ENCODE peak calls at places on chromosomes 1 and 21, in four cellular contexts. One of them, this sample, is unnamed.

GRCh38 chr21:27047331-27048314 is 80.7 kb upstream of the ADAMTS5 start:
- DNase-seq in progenitor cell of endocrine pancreas: no peak
- DNase-seq in foreskin keratinocyte: peak; percentile 79
- DNase-seq in ovary: no peak
- DNase-seq in this sample: no peak

GRCh38 chr1:6130036-6130435 is 50.1 kb downstream of the CHD5 start:
- DNase-seq in progenitor cell of endocrine pancreas: no peak
- DNase-seq in ovary: no peak
- DNase-seq in foreskin keratinocyte: no peak
- DNase-seq in this sample: no peak

GRCh38 chr1:205444931-205445652 is 10.8 kb downstream of the BLACAT1 start:
- DNase-seq in foreskin keratinocyte: peak; percentile 50
- DNase-seq in ovary: peak; percentile 58
- DNase-seq in progenitor cell of endocrine pancreas: no peak
- DNase-seq in this sample: no peak

GRCh38 chr1:201309420-201309819 is 26.1 kb downstream of the PKP1 start:
- DNase-seq in progenitor cell of endocrine pancreas: no peak
- DNase-seq in foreskin keratinocyte: peak; percentile 89
- DNase-seq in ovary: no peak
- DNase-seq in this sample: peak; percentile 70

GRCh38 chr1:183898610-183899009 is 93.7 kb downstream of the RGL1 start:
- DNase-seq in foreskin keratinocyte: no peak
- DNase-seq in ovary: no peak
- DNase-seq in progenitor cell of endocrine pancreas: no peak
- DNase-seq in this sample: no peak

GRCh38 chr1:152537496-152537895 is 23.2 kb downstream of the CRCT1 start:
- DNase-seq in progenitor cell of endocrine pancreas: no peak
- DNase-seq in ovary: no peak
- DNase-seq in foreskin keratinocyte: no peak
- DNase-seq in this sample: no peak

GRCh38 chr1:85134583-85135455 is 66.0 kb downstream of the SYDE2 start:
- DNase-seq in foreskin keratinocyte: peak; percentile 70
- DNase-seq in progenitor cell of endocrine pancreas: no peak
- DNase-seq in ovary: no peak
- DNase-seq in this sample: no peak

GRCh38 chr1:165738794-165739193 is 29.9 kb downstream of the TMCO1 start:
- DNase-seq in ovary: no peak
- DNase-seq in foreskin keratinocyte: no peak
- DNase-seq in progenitor cell of endocrine pancreas: no peak
- DNase-seq in this sample: no peak

GRCh38 chr1:119871881-119872280 is 24.4 kb downstream of the ADAM30 start:
- DNase-seq in ovary: no peak
- DNase-seq in progenitor cell of endocrine pancreas: no peak
- DNase-seq in foreskin keratinocyte: no peak
- DNase-seq in this sample: no peak

GRCh38 chr1:205569411-205570172 is 62.2 kb downstream of the ELK4 start:
- DNase-seq in progenitor cell of endocrine pancreas: no peak
- DNase-seq in ovary: no peak
- DNase-seq in foreskin keratinocyte: no peak
- DNase-seq in this sample: peak; percentile 42

GRCh38 chr1:184953600-184954219 is 20.6 kb downstream of the NIBAN1 start:
- DNase-seq in foreskin keratinocyte: peak; percentile 99
- DNase-seq in ovary: no peak
- DNase-seq in progenitor cell of endocrine pancreas: no peak
- DNase-seq in this sample: no peak

GRCh38 chr1:107277022-107277421 is 136.2 kb downstream of the NTNG1 start:
- DNase-seq in progenitor cell of endocrine pancreas: peak; percentile 22
- DNase-seq in foreskin keratinocyte: no peak
- DNase-seq in ovary: no peak
- DNase-seq in this sample: peak; percentile 49

GRCh38 chr1:44423706-44424546 is 18.9 kb downstream of the RNF220 start:
- DNase-seq in ovary: no peak
- DNase-seq in progenitor cell of endocrine pancreas: no peak
- DNase-seq in foreskin keratinocyte: peak; percentile 74
- DNase-seq in this sample: no peak

GRCh38 chr1:114549137-114549536 is 32.3 kb downstream of the BCAS2 start:
- DNase-seq in ovary: no peak
- DNase-seq in progenitor cell of endocrine pancreas: no peak
- DNase-seq in foreskin keratinocyte: peak; percentile 20
- DNase-seq in this sample: no peak

GRCh38 chr1:174165471-174166137 is 6.3 kb downstream of the RABGAP1L start:
- DNase-seq in foreskin keratinocyte: no peak
- DNase-seq in progenitor cell of endocrine pancreas: no peak
- DNase-seq in ovary: peak; percentile 32
- DNase-seq in this sample: no peak

GRCh38 chr1:207619833-207620572 is 24.9 kb upstream of the CR1L start:
- DNase-seq in progenitor cell of endocrine pancreas: no peak
- DNase-seq in foreskin keratinocyte: peak; percentile 45
- DNase-seq in ovary: peak; percentile 10
- DNase-seq in this sample: peak; percentile 12

GRCh38 chr1:9589144-9589718 is 520 bp downstream of the TMEM201 start:
- DNase-seq in foreskin keratinocyte: no peak
- DNase-seq in ovary: peak; percentile 54
- DNase-seq in progenitor cell of endocrine pancreas: no peak
- DNase-seq in this sample: peak; percentile 48

GRCh38 chr1:68470388-68470970 is 20.7 kb upstream of the RPE65 start:
- DNase-seq in ovary: no peak
- DNase-seq in progenitor cell of endocrine pancreas: no peak
- DNase-seq in foreskin keratinocyte: no peak
- DNase-seq in this sample: no peak

GRCh38 chr1:86636898-86637297 is 67.5 kb upstream of the SH3GLB1 start:
- DNase-seq in foreskin keratinocyte: peak; percentile 95
- DNase-seq in progenitor cell of endocrine pancreas: no peak
- DNase-seq in ovary: no peak
- DNase-seq in this sample: no peak

GRCh38 chr1:80217377-80217986 is 1211.0 kb upstream of the ADGRL4 start:
- DNase-seq in ovary: no peak
- DNase-seq in foreskin keratinocyte: peak; percentile 76
- DNase-seq in progenitor cell of endocrine pancreas: no peak
- DNase-seq in this sample: peak; percentile 9
- TF ChIP-seq CTCF in ovary: peak; percentile 21
- TF ChIP-seq CTCF in foreskin keratinocyte: peak; percentile 88
- TF ChIP-seq CTCF in progenitor cell of endocrine pancreas: peak; percentile 63
- TF ChIP-seq CTCF in this sample: peak; percentile 48

DNA sequence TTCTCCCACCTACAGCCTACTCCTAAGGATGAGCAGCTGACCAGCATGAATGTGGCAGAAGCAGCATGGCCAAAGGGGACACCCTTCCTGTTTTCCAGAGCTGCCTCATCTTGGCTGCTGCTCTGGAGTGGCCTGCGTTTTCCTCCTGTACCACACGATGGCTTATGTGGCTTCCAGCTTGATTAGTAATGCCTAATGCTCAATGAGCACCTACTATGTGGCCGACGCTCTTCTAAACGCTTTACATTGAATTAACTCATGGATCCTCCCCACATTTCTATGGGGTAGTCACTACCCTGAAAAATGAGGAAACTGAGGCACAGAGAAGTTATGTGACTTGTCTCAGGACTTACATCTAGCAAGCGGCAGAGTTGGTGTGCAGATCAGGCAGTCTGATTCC is 18.0 kb upstream of the SDHB start:
- DNase-seq in foreskin keratinocyte: no peak
- DNase-seq in ovary: no peak
- DNase-seq in progenitor cell of endocrine pancreas: no peak
- DNase-seq in this sample: no peak
- TF ChIP-seq CTCF in foreskin keratinocyte: no peak
- TF ChIP-seq CTCF in ovary: no peak
- TF ChIP-seq CTCF in progenitor cell of endocrine pancreas: no peak
- TF ChIP-seq CTCF in this sample: no peak

DNA sequence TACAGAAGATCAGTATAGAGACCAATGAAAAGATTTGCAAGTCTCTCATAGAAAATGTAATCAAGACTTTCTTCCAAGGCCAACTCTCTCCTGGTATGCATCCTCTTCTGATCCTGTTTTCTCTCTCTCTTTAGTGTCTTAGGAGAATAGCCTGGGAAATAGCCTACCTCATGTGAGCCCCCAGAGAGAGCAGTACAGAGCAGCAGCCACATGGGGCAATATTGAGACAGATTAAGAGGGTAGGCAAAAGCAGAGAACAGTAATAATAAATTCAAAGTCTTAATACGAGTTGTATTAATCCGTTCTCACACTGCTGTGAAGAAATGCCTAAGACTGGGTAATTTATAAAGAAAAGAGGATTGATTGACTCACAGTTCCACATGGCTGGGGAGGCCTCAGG is 61.4 kb downstream of the RNASEL start:
- DNase-seq in progenitor cell of endocrine pancreas: no peak
- DNase-seq in foreskin keratinocyte: no peak
- DNase-seq in ovary: no peak
- DNase-seq in this sample: no peak
- TF ChIP-seq CTCF in progenitor cell of endocrine pancreas: no peak
- TF ChIP-seq CTCF in foreskin keratinocyte: no peak
- TF ChIP-seq CTCF in ovary: no peak
- TF ChIP-seq CTCF in this sample: no peak

GRCh38 chr21:26028183-26028582 is 142.4 kb downstream of the APP start:
- DNase-seq in progenitor cell of endocrine pancreas: no peak
- DNase-seq in ovary: no peak
- DNase-seq in foreskin keratinocyte: no peak
- DNase-seq in this sample: no peak
- TF ChIP-seq CTCF in progenitor cell of endocrine pancreas: no peak
- TF ChIP-seq CTCF in ovary: no peak
- TF ChIP-seq CTCF in foreskin keratinocyte: no peak
- TF ChIP-seq CTCF in this sample: no peak

GRCh38 chr1:55868026-55868425 is 652.9 kb upstream of the USP24 start:
- DNase-seq in progenitor cell of endocrine pancreas: no peak
- DNase-seq in foreskin keratinocyte: no peak
- DNase-seq in ovary: no peak
- DNase-seq in this sample: no peak
- TF ChIP-seq CTCF in progenitor cell of endocrine pancreas: peak; percentile 17
- TF ChIP-seq CTCF in foreskin keratinocyte: no peak
- TF ChIP-seq CTCF in ovary: no peak
- TF ChIP-seq CTCF in this sample: no peak

GRCh38 chr1:31300193-31300592 is 3.4 kb downstream of the ZCCHC17 start:
- DNase-seq in foreskin keratinocyte: no peak
- DNase-seq in progenitor cell of endocrine pancreas: no peak
- DNase-seq in ovary: no peak
- DNase-seq in this sample: no peak

GRCh38 chr1:31299365-31299764 is 2.5 kb downstream of the ZCCHC17 start:
- DNase-seq in foreskin keratinocyte: peak; percentile 8
- DNase-seq in ovary: no peak
- DNase-seq in progenitor cell of endocrine pancreas: no peak
- DNase-seq in this sample: no peak

GRCh38 chr1:31295874-31296485 is 608 bp downstream of the SNRNP40 start:
- DNase-seq in ovary: no peak
- DNase-seq in foreskin keratinocyte: peak; percentile 0
- DNase-seq in progenitor cell of endocrine pancreas: no peak
- DNase-seq in this sample: no peak

GRCh38 chr1:31297273-31298247 is 728 bp downstream of the ZCCHC17 start:
- DNase-seq in foreskin keratinocyte: peak; percentile 65
- DNase-seq in progenitor cell of endocrine pancreas: no peak
- DNase-seq in ovary: no peak
- DNase-seq in this sample: no peak

DNA sequence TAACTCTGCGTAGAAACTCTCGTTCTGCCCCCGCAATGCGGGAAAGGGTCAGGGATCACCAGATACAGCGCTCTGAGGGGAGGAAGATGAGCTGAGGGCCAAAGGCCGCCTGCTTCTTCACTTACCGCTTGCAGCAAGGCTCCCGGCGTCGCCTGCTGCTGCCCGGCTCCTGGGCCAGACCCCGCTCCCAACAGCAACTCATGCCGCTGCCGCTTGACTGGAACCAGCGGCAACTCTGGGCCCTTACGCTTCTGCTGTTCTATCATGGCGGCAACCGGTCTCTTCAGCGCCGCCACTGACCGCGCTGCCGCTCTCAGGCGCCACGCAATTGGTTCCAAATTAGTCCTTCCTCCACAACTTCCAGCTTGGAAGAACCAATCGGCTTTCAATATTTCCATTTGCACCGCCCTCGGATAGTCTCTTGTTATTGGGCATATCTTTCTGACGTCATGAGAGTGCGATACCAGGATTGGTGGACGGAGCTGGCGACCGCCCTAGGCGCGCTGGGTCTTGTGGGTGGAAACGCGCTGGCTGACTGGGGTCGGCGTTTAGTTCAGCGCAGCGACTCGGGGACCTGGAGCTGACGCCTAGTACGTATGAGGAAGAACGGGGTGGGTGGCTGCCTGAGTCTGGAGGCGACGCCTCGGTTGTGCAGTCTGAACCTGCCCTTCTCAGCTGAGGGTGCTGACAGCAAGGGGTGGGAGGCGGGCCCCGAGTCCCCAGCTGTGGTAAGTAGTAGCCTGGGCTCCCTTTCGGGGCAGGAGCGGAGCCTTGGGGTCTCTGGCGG is at the start of the genes SNRNP40 and ZCCHC17:
- DNase-seq in ovary: peak; percentile 91
- DNase-seq in progenitor cell of endocrine pancreas: peak; percentile 86
- DNase-seq in foreskin keratinocyte: peak; percentile 99
- DNase-seq in this sample: peak; percentile 91
- TF ChIP-seq CTCF in ovary: no peak
- TF ChIP-seq CTCF in progenitor cell of endocrine pancreas: no peak
- TF ChIP-seq CTCF in foreskin keratinocyte: peak; percentile 43
- TF ChIP-seq CTCF in this sample: no peak